ENCODE peak calls at places on chromosomes 4 and X, in six cellular contexts. Z is sigmoid colon, X is Karpas-422, S is HCT116, A is PC-9, L is pancreas. M is an unnamed sample.
A peak's percentile ranks its signal among the peaks of the same experiment; 100 is the strongest.

GRCh38 chrX:22135171-22135711 is 103.1 kb downstream of the PHEX start:
- DNase-seq in A (peak; percentile 14), L (no peak), X (no peak), S (no peak), Z (no peak), M (no peak)

GRCh38 chrX:142156567-142156966 is 48.5 kb downstream of the MAGEC2 start:
- DNase-seq in L (no peak), S (no peak), A (no peak), X (no peak), Z (no peak), M (no peak)

GRCh38 chr4:24322517-24322916 is 261.8 kb downstream of the DHX15 start:
- DNase-seq in Z (no peak), A (no peak), S (no peak), L (no peak), X (no peak), M (no peak)

GRCh38 chrX:130594453-130594916 is 192.7 kb downstream of the RBMX2 start:
- DNase-seq in S (no peak), Z (no peak), L (no peak), A (no peak), X (no peak), M (no peak)

GRCh38 chr4:8322794-8323704 is 53.5 kb downstream of the HTRA3 start:
- DNase-seq in S (no peak), Z (peak; percentile 44), X (no peak), A (no peak), L (peak; percentile 14), M (no peak)

GRCh38 chr4:89024051-89024675 is 32.8 kb downstream of the FAM13A start:
- DNase-seq in A (peak; percentile 15), X (peak; percentile 88), L (no peak), S (peak; percentile 65), Z (peak; percentile 66), M (peak; percentile 85)

GRCh38 chr4:8866828-8867623 is 4.6 kb downstream of the HMX1 start:
- DNase-seq in Z (no peak), S (no peak), A (no peak), X (no peak), L (no peak), M (no peak)

GRCh38 chrX:31591355-31591754 is 519.5 kb upstream of the FTHL17 start:
- DNase-seq in Z (no peak), L (no peak), S (no peak), A (no peak), X (no peak), M (no peak)

GRCh38 chrX:114800719-114801118 is 216.7 kb downstream of the IL13RA2 start:
- DNase-seq in A (peak; percentile 19), L (no peak), X (no peak), S (peak; percentile 24), Z (no peak), M (no peak)

GRCh38 chr4:15333692-15334633 is 93.9 kb upstream of the C1QTNF7 start:
- DNase-seq in S (no peak), X (no peak), A (no peak), Z (no peak), L (no peak), M (no peak)

GRCh38 chr4:78057135-78057599 is at the start of gene FRAS1:
- DNase-seq in A (peak; percentile 29), S (no peak), L (peak; percentile 72), X (no peak), Z (peak; percentile 68), M (peak; percentile 3)

GRCh38 chr4:86653237-86653865 is 59.2 kb downstream of the PTPN13 start:
- DNase-seq in A (peak; percentile 9), Z (no peak), L (no peak), X (peak; percentile 81), S (peak; percentile 6), M (no peak)

GRCh38 chr4:20565075-20565721 is 135.1 kb upstream of the PACRGL start:
- DNase-seq in S (no peak), Z (no peak), X (no peak), L (no peak), A (no peak), M (no peak)

GRCh38 chr4:99447079-99447478 is 11.9 kb upstream of the ADH7 start:
- DNase-seq in S (peak; percentile 3), L (no peak), Z (no peak), A (peak; percentile 42), X (no peak), M (peak; percentile 31)

GRCh38 chrX:40922307-40922706 is 162.9 kb upstream of the USP9X start:
- DNase-seq in A (peak; percentile 31), Z (no peak), S (peak; percentile 56), X (peak; percentile 80), L (no peak), M (no peak)

GRCh38 chrX:14872355-14872754 is 514 bp downstream of the FANCB start:
- DNase-seq in S (no peak), L (no peak), X (peak; percentile 70), A (no peak), Z (no peak), M (no peak)

GRCh38 chr4:137755033-137755471 is 222.8 kb upstream of the PCDH18 start:
- DNase-seq in A (peak; percentile 9), X (no peak), S (peak; percentile 54), L (no peak), Z (no peak), M (no peak)

GRCh38 chr4:108937066-108937465 is 174.2 kb upstream of the ETNPPL start:
- DNase-seq in A (no peak), Z (no peak), L (no peak), X (no peak), S (no peak), M (no peak)

GRCh38 chr4:3670521-3671519 is 95.4 kb upstream of the ADRA2C start:
- DNase-seq in S (no peak), L (no peak), Z (no peak), A (no peak), X (no peak), M (no peak)

GRCh38 chrX:56800307-56800706 is 71.3 kb downstream of the NBDY start:
- DNase-seq in L (peak; percentile 17), Z (no peak), X (no peak), A (no peak), S (no peak), M (no peak)

GRCh38 chrX:7214251-7214650 is 66.3 kb upstream of the PUDP start:
- DNase-seq in X (no peak), S (no peak), A (no peak), L (no peak), Z (no peak), M (no peak)

GRCh38 chr4:80069108-80069836 is 3.8 kb downstream of the ANTXR2 start:
- DNase-seq in A (no peak), L (no peak), Z (no peak), X (no peak), S (no peak), M (no peak)

GRCh38 chrX:42603016-42603415 is 174.9 kb downstream of the PPP1R2C start:
- DNase-seq in A (no peak), L (no peak), Z (no peak), X (no peak), S (no peak), M (no peak)

GRCh38 chrX:68751372-68751771 is 77.4 kb upstream of the EFNB1 start:
- DNase-seq in Z (no peak), L (no peak), S (no peak), X (no peak), A (no peak), M (no peak)

GRCh38 chrX:68753218-68753617 is 75.6 kb upstream of the EFNB1 start:
- DNase-seq in Z (no peak), A (no peak), S (no peak), X (no peak), L (no peak), M (no peak)

GRCh38 chrX:68748030-68748429 is 80.8 kb upstream of the EFNB1 start:
- DNase-seq in A (no peak), X (no peak), L (no peak), Z (no peak), S (no peak), M (no peak)

GRCh38 chrX:68749426-68749825 is 79.4 kb upstream of the EFNB1 start:
- DNase-seq in S (no peak), L (no peak), X (no peak), Z (no peak), A (no peak), M (no peak)

DNA sequence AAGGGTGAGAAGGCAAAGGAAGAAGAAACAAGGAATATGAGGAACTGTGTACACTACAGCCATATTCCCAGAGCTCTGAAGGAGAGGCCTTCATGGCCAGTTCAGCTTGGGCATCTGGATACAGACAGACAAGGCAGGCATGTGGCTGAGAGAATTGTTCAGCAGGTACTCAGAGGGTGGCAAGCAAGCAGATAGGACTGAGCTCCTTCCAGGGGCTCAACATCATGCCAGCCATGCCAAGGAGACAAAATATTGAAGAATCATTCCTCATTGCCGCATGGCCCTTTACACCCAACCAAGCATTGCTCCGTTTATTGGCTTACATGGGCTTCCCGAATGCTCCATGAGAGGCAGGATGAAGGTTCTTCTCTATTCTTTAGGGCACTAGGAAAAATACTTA is 78.5 kb upstream of the EFNB1 start:
- DNase-seq in S (no peak), A (no peak), Z (no peak), X (no peak), L (no peak), M (no peak)
- H3K9me3 ChIP-seq in S (no peaks in the 10 kb centered on the region), A (no peaks in the 10 kb centered on the region), Z (no peaks in the 10 kb centered on the region), X (no peaks in the 10 kb centered on the region), L (no peaks in the 10 kb centered on the region), M (no peaks in the 10 kb centered on the region)

GRCh38 chrX:154072192-154072591 is 25.3 kb downstream of the MECP2 start:
- DNase-seq in L (no peak), S (no peak), A (no peak), Z (no peak), X (no peak), M (no peak)

GRCh38 chrX:154068560-154068959 is 29.0 kb downstream of the MECP2 start:
- DNase-seq in S (no peak), L (no peak), A (no peak), Z (no peak), X (no peak), M (no peak)

GRCh38 chrX:154074199-154074598 is 23.3 kb downstream of the MECP2 start:
- DNase-seq in Z (peak; percentile 48), X (no peak), S (no peak), L (no peak), A (peak; percentile 63), M (no peak)
- H3K27ac ChIP-seq in Z (peak overlapping the region; percentile 10), X (no peak overlapping the region), S (peak overlapping the region; percentile 42), L (no peak overlapping the region), A (peak overlapping the region; percentile 53), M (peak overlapping the region; percentile 14)

GRCh38 chr4:158811216-158811540 is 42.4 kb downstream of the FNIP2 start:
- DNase-seq in A (no peak), X (no peak), Z (no peak), L (no peak), S (no peak), M (no peak)
- H3K4me1 ChIP-seq in A (peaks cover 35% of the 10 kb centered on the region), X (peaks cover 16% of the 10 kb centered on the region), Z (peaks cover 75% of the 10 kb centered on the region), L (peaks cover 65% of the 10 kb centered on the region), S (peaks cover 15% of the 10 kb centered on the region), M (no peaks in the 10 kb centered on the region)

GRCh38 chrX:154734101-154734781 is 16.6 kb downstream of the GAB3 start:
- DNase-seq in Z (no peak), L (no peak), X (no peak), S (no peak), A (no peak), M (peak; percentile 6)

GRCh38 chrX:154731881-154732280 is 19.0 kb downstream of the GAB3 start:
- DNase-seq in X (no peak), Z (no peak), L (no peak), A (no peak), S (no peak), M (no peak)

GRCh38 chrX:154733072-154733425 is 17.8 kb downstream of the GAB3 start:
- DNase-seq in A (no peak), Z (no peak), X (no peak), L (no peak), S (no peak), M (no peak)

GRCh38 chrX:154731203-154731602 is 19.7 kb downstream of the GAB3 start:
- DNase-seq in Z (no peak), S (no peak), L (no peak), X (no peak), A (no peak), M (no peak)

GRCh38 chrX:154732421-154733071 is 18.3 kb downstream of the GAB3 start:
- DNase-seq in A (no peak), Z (no peak), L (no peak), S (no peak), X (no peak), M (no peak)
- H3K9me3 ChIP-seq in A (no peaks in the 10 kb centered on the region), Z (no peaks in the 10 kb centered on the region), L (no peaks in the 10 kb centered on the region), S (no peaks in the 10 kb centered on the region), X (no peaks in the 10 kb centered on the region), M (no peaks in the 10 kb centered on the region)

M was measured in CD4-positive, CD25-positive, alpha-beta regulatory T cell.